ENCODE peak calls at places on chromosomes 12 and 14, in eight cellular contexts. One of them, this sample, is unnamed.

GRCh38 chr12:96327346-96327745 is 72.9 kb downstream of the CDK17 start:
- DNase-seq in IMR-90: no peak
- DNase-seq in endothelial cell of umbilical vein: no peak
- DNase-seq in uterus: no peak
- DNase-seq in ovary: no peak
- DNase-seq in vagina: no peak
- DNase-seq in GM12891: no peak
- DNase-seq in A549: no peak
- DNase-seq in this sample: no peak

GRCh38 chr14:104650057-104650980 is 39.1 kb upstream of the INF2 start:
- DNase-seq in IMR-90: peak; percentile 31
- DNase-seq in endothelial cell of umbilical vein: peak; percentile 66
- DNase-seq in uterus: peak; percentile 66
- DNase-seq in ovary: peak; percentile 77
- DNase-seq in vagina: no peak
- DNase-seq in GM12891: peak; percentile 93
- DNase-seq in A549: peak; percentile 82
- DNase-seq in this sample: peak; percentile 74

GRCh38 chr14:105878554-105878953 is 352.2 kb downstream of the TMEM121 start:
- DNase-seq in IMR-90: no peak
- DNase-seq in endothelial cell of umbilical vein: no peak
- DNase-seq in uterus: peak; percentile 3
- DNase-seq in ovary: no peak
- DNase-seq in vagina: no peak
- DNase-seq in GM12891: no peak
- DNase-seq in A549: no peak
- DNase-seq in this sample: no peak

GRCh38 chr12:123398918-123399617 is 15.1 kb downstream of the KMT5A start:
- DNase-seq in IMR-90: no peak
- DNase-seq in endothelial cell of umbilical vein: no peak
- DNase-seq in uterus: peak; percentile 41
- DNase-seq in ovary: peak; percentile 57
- DNase-seq in vagina: no peak
- DNase-seq in GM12891: no peak
- DNase-seq in A549: no peak
- DNase-seq in this sample: no peak

GRCh38 chr12:29552994-29553748 is 55.7 kb upstream of the OVCH1 start:
- DNase-seq in IMR-90: no peak
- DNase-seq in endothelial cell of umbilical vein: peak; percentile 30
- DNase-seq in uterus: no peak
- DNase-seq in ovary: no peak
- DNase-seq in vagina: no peak
- DNase-seq in GM12891: no peak
- DNase-seq in A549: no peak
- DNase-seq in this sample: no peak

GRCh38 chr12:52004042-52004648 is 2.6 kb upstream of the TAMALIN start:
- DNase-seq in IMR-90: peak; percentile 55
- DNase-seq in endothelial cell of umbilical vein: peak; percentile 60
- DNase-seq in uterus: peak; percentile 66
- DNase-seq in ovary: peak; percentile 79
- DNase-seq in vagina: no peak
- DNase-seq in GM12891: no peak
- DNase-seq in A549: peak; percentile 78
- DNase-seq in this sample: peak; percentile 90

GRCh38 chr14:104694991-104695659 is 5.7 kb downstream of the INF2 start:
- DNase-seq in IMR-90: no peak
- DNase-seq in endothelial cell of umbilical vein: no peak
- DNase-seq in uterus: no peak
- DNase-seq in ovary: no peak
- DNase-seq in vagina: no peak
- DNase-seq in GM12891: no peak
- DNase-seq in A549: no peak
- DNase-seq in this sample: peak; percentile 95

GRCh38 chr14:47392351-47392750 is 283.1 kb downstream of the MDGA2 start:
- DNase-seq in IMR-90: no peak
- DNase-seq in endothelial cell of umbilical vein: peak; percentile 61
- DNase-seq in uterus: no peak
- DNase-seq in ovary: no peak
- DNase-seq in vagina: no peak
- DNase-seq in GM12891: no peak
- DNase-seq in A549: no peak
- DNase-seq in this sample: no peak

GRCh38 chr12:46224401-46224800 is 44.4 kb downstream of the SLC38A1 start:
- DNase-seq in IMR-90: peak; percentile 39
- DNase-seq in endothelial cell of umbilical vein: no peak
- DNase-seq in uterus: peak; percentile 71
- DNase-seq in ovary: no peak
- DNase-seq in vagina: no peak
- DNase-seq in GM12891: no peak
- DNase-seq in A549: no peak
- DNase-seq in this sample: no peak

GRCh38 chr12:5864913-5865312 is 80.1 kb downstream of the ANO2 start:
- DNase-seq in IMR-90: no peak
- DNase-seq in endothelial cell of umbilical vein: no peak
- DNase-seq in uterus: no peak
- DNase-seq in ovary: no peak
- DNase-seq in vagina: no peak
- DNase-seq in GM12891: no peak
- DNase-seq in A549: no peak
- DNase-seq in this sample: no peak

GRCh38 chr14:64688801-64689200 is 15.4 kb upstream of the PLEKHG3 start:
- DNase-seq in IMR-90: no peak
- DNase-seq in endothelial cell of umbilical vein: no peak
- DNase-seq in uterus: no peak
- DNase-seq in ovary: no peak
- DNase-seq in vagina: no peak
- DNase-seq in GM12891: no peak
- DNase-seq in A549: no peak
- DNase-seq in this sample: no peak

GRCh38 chr14:59438148-59438766 is 26.9 kb downstream of the GPR135 start:
- DNase-seq in IMR-90: peak; percentile 78
- DNase-seq in endothelial cell of umbilical vein: peak; percentile 75
- DNase-seq in uterus: no peak
- DNase-seq in ovary: no peak
- DNase-seq in vagina: no peak
- DNase-seq in GM12891: no peak
- DNase-seq in A549: no peak
- DNase-seq in this sample: no peak

GRCh38 chr14:55553791-55554190 is 26.2 kb upstream of the KTN1 start:
- DNase-seq in IMR-90: no peak
- DNase-seq in endothelial cell of umbilical vein: no peak
- DNase-seq in uterus: no peak
- DNase-seq in ovary: no peak
- DNase-seq in vagina: no peak
- DNase-seq in GM12891: no peak
- DNase-seq in A549: no peak
- DNase-seq in this sample: no peak

GRCh38 chr12:51887476-51888315 is at the start of gene ANKRD33:
- DNase-seq in IMR-90: no peak
- DNase-seq in endothelial cell of umbilical vein: peak; percentile 62
- DNase-seq in uterus: no peak
- DNase-seq in ovary: no peak
- DNase-seq in vagina: no peak
- DNase-seq in GM12891: no peak
- DNase-seq in A549: no peak
- DNase-seq in this sample: no peak

GRCh38 chr14:92108345-92109254 is 2.2 kb upstream of the ATXN3 start:
- DNase-seq in IMR-90: no peak
- DNase-seq in endothelial cell of umbilical vein: no peak
- DNase-seq in uterus: no peak
- DNase-seq in ovary: no peak
- DNase-seq in vagina: no peak
- DNase-seq in GM12891: peak; percentile 13
- DNase-seq in A549: no peak
- DNase-seq in this sample: no peak
- TF ChIP-seq POLR2A in IMR-90: no peak
- TF ChIP-seq POLR2A in endothelial cell of umbilical vein: no peak
- TF ChIP-seq POLR2A in uterus: no peak
- TF ChIP-seq POLR2A in ovary: no peak
- TF ChIP-seq POLR2A in vagina: no peak
- TF ChIP-seq POLR2A in GM12891: no peak
- TF ChIP-seq POLR2A in A549: no peak
- TF ChIP-seq POLR2A in this sample: no peak

DNA sequence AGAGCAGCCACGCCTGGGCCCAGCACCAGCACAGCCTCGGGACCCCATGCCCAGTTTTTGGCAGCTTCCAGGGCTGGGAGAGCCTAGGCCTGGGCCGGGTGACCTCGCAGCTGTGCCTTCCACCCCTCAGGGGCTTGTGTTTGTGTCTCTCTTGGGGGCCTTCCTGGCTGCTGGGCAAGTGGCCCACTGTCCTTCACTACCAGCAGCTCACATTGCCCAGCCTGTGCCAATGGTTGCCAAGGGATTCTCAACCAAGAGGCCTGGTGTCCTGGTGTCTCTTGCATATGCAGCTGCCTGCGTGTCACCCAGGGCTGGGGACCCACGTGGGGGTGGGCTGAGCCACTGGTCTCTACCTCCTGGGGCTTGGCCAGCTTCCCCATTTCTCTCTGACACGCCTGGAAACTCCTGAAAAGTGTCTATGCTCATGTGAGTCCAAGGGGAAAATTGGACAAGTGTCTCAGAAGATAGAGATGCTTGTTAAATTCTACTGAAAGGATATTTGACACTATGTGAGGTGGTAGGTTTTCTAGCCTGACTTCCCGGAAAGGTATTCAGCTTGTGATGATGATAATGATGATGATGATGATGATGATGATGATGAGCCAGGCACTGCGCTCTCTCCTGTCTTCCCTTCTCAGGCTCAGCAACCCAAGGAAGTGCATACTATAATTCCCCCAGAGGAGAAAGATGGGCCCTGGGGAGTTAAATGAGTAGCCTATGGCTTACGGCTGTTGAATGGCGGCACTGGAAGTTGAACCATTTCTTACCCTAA is 48.8 kb upstream of the ESRRB start:
- DNase-seq in IMR-90: no peak
- DNase-seq in endothelial cell of umbilical vein: no peak
- DNase-seq in uterus: no peak
- DNase-seq in ovary: no peak
- DNase-seq in vagina: no peak
- DNase-seq in GM12891: no peak
- DNase-seq in A549: no peak
- DNase-seq in this sample: no peak
- TF ChIP-seq POLR2A in IMR-90: no peak
- TF ChIP-seq POLR2A in endothelial cell of umbilical vein: no peak
- TF ChIP-seq POLR2A in uterus: no peak
- TF ChIP-seq POLR2A in ovary: no peak
- TF ChIP-seq POLR2A in vagina: no peak
- TF ChIP-seq POLR2A in GM12891: no peak
- TF ChIP-seq POLR2A in A549: no peak
- TF ChIP-seq POLR2A in this sample: no peak

DNA sequence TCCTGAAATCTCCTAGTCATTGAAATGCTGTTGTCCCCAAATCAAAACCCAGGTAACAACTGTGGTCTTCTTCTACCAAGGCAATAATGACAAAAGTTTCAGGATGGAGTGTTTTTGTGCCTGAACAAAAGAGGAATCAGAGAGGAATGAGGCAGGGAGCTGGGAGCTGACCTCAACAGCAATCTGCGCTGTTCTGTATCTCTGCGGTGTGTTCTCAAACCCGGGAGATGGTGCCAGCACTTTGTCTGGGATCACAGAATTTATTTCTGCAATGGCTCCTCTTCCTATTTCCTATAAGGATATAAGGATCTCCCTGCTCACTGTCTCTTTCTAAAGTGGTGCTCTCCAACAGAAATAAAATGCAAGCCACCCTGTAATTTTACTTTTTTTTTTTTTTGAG is 449 bp upstream of the GLT8D2 start:
- DNase-seq in IMR-90: no peak
- DNase-seq in endothelial cell of umbilical vein: no peak
- DNase-seq in uterus: no peak
- DNase-seq in ovary: no peak
- DNase-seq in vagina: no peak
- DNase-seq in GM12891: no peak
- DNase-seq in A549: no peak
- DNase-seq in this sample: no peak
- TF ChIP-seq POLR2A in IMR-90: no peak
- TF ChIP-seq POLR2A in endothelial cell of umbilical vein: no peak
- TF ChIP-seq POLR2A in uterus: no peak
- TF ChIP-seq POLR2A in ovary: no peak
- TF ChIP-seq POLR2A in vagina: no peak
- TF ChIP-seq POLR2A in GM12891: no peak
- TF ChIP-seq POLR2A in A549: no peak
- TF ChIP-seq POLR2A in this sample: no peak

DNA sequence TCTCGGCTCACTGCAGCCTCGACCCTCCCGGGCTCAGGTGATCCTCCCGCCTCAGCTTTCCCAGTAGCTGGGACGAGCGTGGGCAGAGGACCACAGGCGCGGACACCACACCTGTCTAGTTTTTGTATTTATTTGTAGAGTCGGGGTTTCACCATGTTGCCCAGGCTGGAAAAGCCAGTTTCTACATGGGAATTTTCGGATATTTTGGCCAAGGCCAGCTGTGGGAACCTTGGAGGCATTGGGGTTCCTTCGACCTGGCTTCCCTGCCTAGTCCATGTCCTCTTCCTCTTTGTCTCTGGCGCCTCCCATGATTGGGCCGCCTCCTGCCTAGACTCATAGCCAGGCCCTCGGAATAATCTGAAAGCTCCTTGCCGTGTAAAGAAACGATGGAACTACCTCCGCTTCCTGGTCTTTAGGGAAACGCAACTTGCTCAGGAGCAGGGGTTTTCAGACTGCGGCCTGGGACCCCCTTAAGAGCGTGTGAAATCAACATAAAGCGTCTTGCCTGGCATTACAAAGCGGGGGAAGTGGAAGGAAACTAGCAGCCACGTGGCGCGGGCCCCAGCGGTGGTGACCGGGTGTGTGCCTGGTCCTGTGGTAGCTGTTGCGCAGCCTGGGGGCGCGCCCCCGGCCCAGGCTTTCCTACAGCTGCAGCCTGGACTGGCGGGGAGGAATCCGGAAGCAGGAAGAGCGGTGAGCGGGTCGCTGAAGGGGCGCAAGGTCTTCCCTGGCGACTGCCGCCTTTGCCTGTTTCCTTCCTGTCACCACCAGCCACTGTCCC is 1.4 kb upstream of the HSP90AA1 start:
- DNase-seq in IMR-90: no peak
- DNase-seq in endothelial cell of umbilical vein: peak; percentile 56
- DNase-seq in uterus: peak; percentile 37
- DNase-seq in ovary: peak; percentile 61
- DNase-seq in vagina: no peak
- DNase-seq in GM12891: peak; percentile 57
- DNase-seq in A549: no peak
- DNase-seq in this sample: no peak
- TF ChIP-seq POLR2A in IMR-90: no peak
- TF ChIP-seq POLR2A in endothelial cell of umbilical vein: no peak
- TF ChIP-seq POLR2A in uterus: no peak
- TF ChIP-seq POLR2A in ovary: no peak
- TF ChIP-seq POLR2A in vagina: no peak
- TF ChIP-seq POLR2A in GM12891: no peak
- TF ChIP-seq POLR2A in A549: peak; percentile 1
- TF ChIP-seq POLR2A in this sample: no peak

GRCh38 chr14:102317564-102318248 is 1.8 kb upstream of the ZNF839 start:
- DNase-seq in IMR-90: no peak
- DNase-seq in endothelial cell of umbilical vein: peak; percentile 39
- DNase-seq in uterus: no peak
- DNase-seq in ovary: no peak
- DNase-seq in vagina: no peak
- DNase-seq in GM12891: no peak
- DNase-seq in A549: no peak
- DNase-seq in this sample: no peak
- TF ChIP-seq POLR2A in IMR-90: no peak
- TF ChIP-seq POLR2A in endothelial cell of umbilical vein: no peak
- TF ChIP-seq POLR2A in uterus: no peak
- TF ChIP-seq POLR2A in ovary: no peak
- TF ChIP-seq POLR2A in vagina: no peak
- TF ChIP-seq POLR2A in GM12891: no peak
- TF ChIP-seq POLR2A in A549: no peak
- TF ChIP-seq POLR2A in this sample: no peak